ENCODE peak calls at places on chromosomes 1 and 21, in eight cellular contexts. U, K, D, A, B, Y, W and X are unnamed samples.
A peak's percentile ranks its signal among the peaks of the same experiment; 100 is the strongest.

GRCh38 chr1:179047637-179048002 is 21.9 kb downstream of the FAM20B start:
- DNase-seq in U (no peak), K (no peak), D (no peak), A (no peak), B (no peak), Y (peak; percentile 20), W (no peak), X (no peak)

GRCh38 chr1:246281195-246281594 is 225.9 kb downstream of the SMYD3 start:
- DNase-seq in U (no peak), K (no peak), D (no peak), A (no peak), B (no peak), Y (no peak), W (no peak), X (no peak)

GRCh38 chr1:31007462-31007991 is 58.0 kb downstream of the PUM1 start:
- DNase-seq in U (peak; percentile 90), K (no peak), D (peak; percentile 84), A (no peak), B (no peak), Y (peak; percentile 92), W (no peak), X (no peak)

GRCh38 chr1:89604414-89604735 is 28.5 kb upstream of the LRRC8C start:
- DNase-seq in U (peak; percentile 57), K (no peak), D (no peak), A (no peak), B (no peak), Y (no peak), W (no peak), X (no peak)

GRCh38 chr1:172278478-172278877 is 142.0 kb upstream of the C1orf105 start:
- DNase-seq in U (peak; percentile 84), K (peak; percentile 40), D (peak; percentile 58), A (no peak), B (peak; percentile 52), Y (peak; percentile 82), W (no peak), X (no peak)

GRCh38 chr1:248793592-248793991 is 32.1 kb downstream of the SH3BP5L start:
- DNase-seq in U (no peak), K (no peak), D (no peak), A (no peak), B (no peak), Y (no peak), W (no peak), X (no peak)

GRCh38 chr1:164667600-164667999 is 108.6 kb downstream of the PBX1 start:
- DNase-seq in U (no peak), K (no peak), D (no peak), A (no peak), B (no peak), Y (no peak), W (no peak), X (no peak)

GRCh38 chr1:162878000-162878596 is 17.1 kb upstream of the CCDC190 start:
- DNase-seq in U (peak; percentile 82), K (peak; percentile 47), D (no peak), A (no peak), B (peak; percentile 60), Y (peak; percentile 72), W (no peak), X (peak; percentile 74)

GRCh38 chr21:32590130-32590529 is 4.8 kb upstream of the TCP10L start:
- DNase-seq in U (no peak), K (no peak), D (no peak), A (no peak), B (no peak), Y (no peak), W (no peak), X (no peak)

GRCh38 chr21:21101911-21102310 is 103.7 kb downstream of the NCAM2 start:
- DNase-seq in U (no peak), K (no peak), D (peak; percentile 29), A (no peak), B (peak; percentile 52), Y (peak; percentile 39), W (no peak), X (peak; percentile 46)

GRCh38 chr1:171233183-171233582 is 15.1 kb upstream of the FMO1 start:
- DNase-seq in U (no peak), K (peak; percentile 19), D (no peak), A (no peak), B (no peak), Y (no peak), W (no peak), X (no peak)

GRCh38 chr1:203858055-203858454 is 3.3 kb upstream of the SNRPE start:
- DNase-seq in U (peak; percentile 86), K (peak; percentile 26), D (peak; percentile 59), A (no peak), B (no peak), Y (peak; percentile 87), W (no peak), X (no peak)

GRCh38 chr1:219442575-219442974 is 170.3 kb downstream of the ZC3H11B start:
- DNase-seq in U (peak; percentile 69), K (no peak), D (no peak), A (no peak), B (no peak), Y (no peak), W (no peak), X (no peak)

GRCh38 chr1:207884276-207885029 is 26.5 kb downstream of the CD34 start:
- DNase-seq in U (no peak), K (no peak), D (no peak), A (no peak), B (no peak), Y (no peak), W (no peak), X (no peak)

GRCh38 chr1:228851196-228851595 is 115.9 kb downstream of the RHOU start:
- DNase-seq in U (no peak), K (no peak), D (no peak), A (no peak), B (no peak), Y (no peak), W (no peak), X (no peak)

GRCh38 chr1:54479251-54479650 is 68.8 kb upstream of the ACOT11 start:
- DNase-seq in U (no peak), K (no peak), D (no peak), A (no peak), B (no peak), Y (no peak), W (no peak), X (no peak)

GRCh38 chr1:54477153-54477561 is 70.9 kb upstream of the ACOT11 start:
- DNase-seq in U (no peak), K (no peak), D (no peak), A (no peak), B (no peak), Y (no peak), W (no peak), X (no peak)

GRCh38 chr1:54476231-54477109 is 70.3 kb upstream of the SSBP3 start:
- DNase-seq in U (no peak), K (no peak), D (no peak), A (no peak), B (no peak), Y (no peak), W (no peak), X (no peak)

GRCh38 chr1:54474500-54475235 is 68.5 kb upstream of the SSBP3 start:
- DNase-seq in U (peak; percentile 47), K (no peak), D (no peak), A (no peak), B (no peak), Y (no peak), W (no peak), X (no peak)

GRCh38 chr1:54475357-54476230 is 69.4 kb upstream of the SSBP3 start:
- DNase-seq in U (no peak), K (no peak), D (no peak), A (peak; percentile 59), B (no peak), Y (no peak), W (peak; percentile 58), X (no peak)
- H3K4me3 ChIP-seq in U (peak overlapping the region; percentile 44), K (no peak overlapping the region), D (no peak overlapping the region), A (peak overlapping the region; percentile 53), B (peak overlapping the region; percentile 4), Y (no peak overlapping the region), W (peak overlapping the region; percentile 42), X (no peak overlapping the region)

GRCh38 chr1:11980676-11980972 is 380 bp downstream of the MFN2 start:
- DNase-seq in U (no peak), K (no peak), D (no peak), A (no peak), B (no peak), Y (no peak), W (no peak), X (no peak)

GRCh38 chr1:11977625-11978024 is 2.6 kb upstream of the MFN2 start:
- DNase-seq in U (peak; percentile 82), K (no peak), D (peak; percentile 28), A (no peak), B (no peak), Y (peak; percentile 90), W (no peak), X (no peak)

GRCh38 chr1:11979453-11979817 is 809 bp upstream of the MFN2 start:
- DNase-seq in U (peak; percentile 90), K (no peak), D (no peak), A (no peak), B (no peak), Y (no peak), W (no peak), X (no peak)

GRCh38 chr1:11979818-11980675 is at the start of gene MFN2:
- DNase-seq in U (peak; percentile 98), K (peak; percentile 94), D (peak; percentile 64), A (peak; percentile 89), B (peak; percentile 90), Y (peak; percentile 95), W (peak; percentile 92), X (peak; percentile 97)

DNA sequence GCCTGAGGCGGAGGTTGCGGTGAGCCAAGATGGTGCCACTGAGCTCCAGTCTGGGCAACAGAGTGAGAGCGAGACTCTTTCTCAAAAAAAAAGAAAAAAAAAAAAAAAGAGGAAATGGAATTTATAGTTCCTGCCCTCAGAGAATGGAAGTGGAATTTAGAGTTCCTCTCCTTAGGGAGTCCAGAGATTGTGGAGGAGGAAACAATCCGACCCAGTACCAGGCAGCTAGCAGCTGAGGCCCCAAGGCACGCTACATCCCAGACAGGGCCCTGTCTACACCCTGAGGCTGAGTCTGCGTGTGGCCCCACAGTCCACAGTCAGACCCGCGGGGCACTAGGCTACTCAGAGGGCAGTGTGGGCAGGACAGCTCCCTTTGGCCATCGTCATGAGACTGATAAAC is 2.0 kb upstream of the MFN2 start:
- DNase-seq in U (no peak), K (no peak), D (no peak), A (no peak), B (no peak), Y (no peak), W (no peak), X (no peak)
- H3K4me3 ChIP-seq in U (no peak overlapping the region), K (no peak overlapping the region), D (no peak overlapping the region), A (no peak overlapping the region), B (no peak overlapping the region), Y (no peak overlapping the region), W (no peak overlapping the region), X (no peak overlapping the region)

GRCh38 chr1:65170511-65171142 is 22.6 kb downstream of the AK4 start:
- DNase-seq in U (peak; percentile 38), K (no peak), D (peak; percentile 14), A (no peak), B (no peak), Y (peak; percentile 75), W (no peak), X (peak; percentile 17)
- H3K4me3 ChIP-seq in U (no peak overlapping the region), K (no peak overlapping the region), D (no peak overlapping the region), A (no peak overlapping the region), B (no peak overlapping the region), Y (no peak overlapping the region), W (no peak overlapping the region), X (no peak overlapping the region)

DNA sequence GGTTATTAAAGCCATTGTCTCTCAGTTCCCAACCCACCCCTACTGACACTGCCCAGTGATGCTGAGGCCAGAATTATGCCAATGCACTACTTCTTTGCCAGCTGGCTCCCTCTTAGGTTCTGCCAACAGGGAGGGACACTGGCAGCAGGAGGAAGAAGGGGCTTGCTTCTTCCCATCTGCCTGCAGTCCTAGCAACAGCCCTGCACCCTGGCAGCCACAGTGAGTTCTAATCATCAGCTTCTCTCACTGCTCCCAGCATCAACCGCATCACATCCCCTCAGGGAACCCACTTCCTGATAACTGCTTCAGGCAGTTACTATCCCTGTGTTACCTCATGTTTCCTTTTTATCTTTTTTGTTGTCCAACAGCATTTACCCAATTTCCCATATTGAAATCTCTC is 86.2 kb downstream of the UBR4 start:
- DNase-seq in U (no peak), K (no peak), D (no peak), A (no peak), B (no peak), Y (no peak), W (peak; percentile 30), X (no peak)
- H3K4me3 ChIP-seq in U (no peak overlapping the region), K (no peak overlapping the region), D (no peak overlapping the region), A (no peak overlapping the region), B (no peak overlapping the region), Y (no peak overlapping the region), W (no peak overlapping the region), X (no peak overlapping the region)